ENCODE peak calls at places on chromosomes 16 and 17, in four cellular contexts. One of them, this sample, is unnamed.

GRCh38 chr17:34412965-34413441 is 50.0 kb upstream of the CCL1 start:
- DNase-seq in kidney tubule cell: no peak
- DNase-seq in posterior cingulate gyrus: no peak
- DNase-seq in H54: no peak
- DNase-seq in this sample: no peak

GRCh38 chr16:50153648-50154368 is 702 bp downstream of the TENT4B start:
- DNase-seq in kidney tubule cell: peak
- DNase-seq in posterior cingulate gyrus: peak
- DNase-seq in H54: peak
- DNase-seq in this sample: no peak

GRCh38 chr16:84959045-84959576 is 52.2 kb downstream of the ZDHHC7 start:
- DNase-seq in kidney tubule cell: no peak
- DNase-seq in posterior cingulate gyrus: peak
- DNase-seq in H54: no peak
- DNase-seq in this sample: peak

GRCh38 chr16:14018848-14019247 is 52.3 kb upstream of the MRTFB start:
- DNase-seq in H54: no peak
- DNase-seq in kidney tubule cell: peak
- DNase-seq in posterior cingulate gyrus: no peak
- DNase-seq in this sample: no peak

GRCh38 chr16:85080923-85081498 is 31.3 kb downstream of the CIBAR2 start:
- DNase-seq in kidney tubule cell: no peak
- DNase-seq in posterior cingulate gyrus: peak
- DNase-seq in H54: no peak
- DNase-seq in this sample: no peak

GRCh38 chr16:53449816-53450517 is 15.7 kb downstream of the RBL2 start:
- DNase-seq in kidney tubule cell: no peak
- DNase-seq in posterior cingulate gyrus: no peak
- DNase-seq in H54: no peak
- DNase-seq in this sample: no peak

GRCh38 chr16:24524855-24525652 is 14.3 kb upstream of the RBBP6 start:
- DNase-seq in H54: no peak
- DNase-seq in kidney tubule cell: no peak
- DNase-seq in posterior cingulate gyrus: no peak
- DNase-seq in this sample: no peak

GRCh38 chr16:88634141-88634993 is 4.0 kb upstream of the IL17C start:
- DNase-seq in H54: no peak
- DNase-seq in kidney tubule cell: peak
- DNase-seq in posterior cingulate gyrus: no peak
- DNase-seq in this sample: no peak

GRCh38 chr17:41212524-41213169 is 13.8 kb upstream of the KRTAP9-2 start:
- DNase-seq in posterior cingulate gyrus: no peak
- DNase-seq in H54: no peak
- DNase-seq in kidney tubule cell: no peak
- DNase-seq in this sample: no peak

GRCh38 chr16:6274366-6274765 is 1058.3 kb upstream of the RBFOX1 start:
- DNase-seq in H54: no peak
- DNase-seq in kidney tubule cell: no peak
- DNase-seq in posterior cingulate gyrus: no peak
- DNase-seq in this sample: no peak

GRCh38 chr16:1745900-1746692 is 25.2 kb downstream of the NME3 start:
- DNase-seq in H54: peak
- DNase-seq in posterior cingulate gyrus: no peak
- DNase-seq in kidney tubule cell: no peak
- DNase-seq in this sample: peak

GRCh38 chr16:67151431-67152097 is 766 bp upstream of the B3GNT9 start:
- DNase-seq in posterior cingulate gyrus: peak
- DNase-seq in kidney tubule cell: no peak
- DNase-seq in H54: no peak
- DNase-seq in this sample: no peak

GRCh38 chr16:88703486-88704309 is 2.5 kb downstream of the RNF166 start:
- DNase-seq in posterior cingulate gyrus: peak
- DNase-seq in kidney tubule cell: no peak
- DNase-seq in H54: no peak
- DNase-seq in this sample: no peak

GRCh38 chr16:59169168-59169567 is 435.1 kb upstream of the GOT2 start:
- DNase-seq in posterior cingulate gyrus: no peak
- DNase-seq in H54: no peak
- DNase-seq in kidney tubule cell: no peak
- DNase-seq in this sample: no peak

GRCh38 chr16:48576927-48577326 is 33.1 kb downstream of the N4BP1 start:
- DNase-seq in posterior cingulate gyrus: no peak
- DNase-seq in H54: no peak
- DNase-seq in kidney tubule cell: peak
- DNase-seq in this sample: peak

GRCh38 chr16:26525856-26526255 is 540.9 kb upstream of the C16orf82 start:
- DNase-seq in posterior cingulate gyrus: no peak
- DNase-seq in kidney tubule cell: no peak
- DNase-seq in H54: no peak
- DNase-seq in this sample: no peak

This sample was measured in H4.